ENCODE peak calls at places on chromosomes 5 and 9, in four cellular contexts. One of them, this sample, is unnamed. For H3K4me1, the result is how much of the 10 kb centered on the place peaks cover.

GRCh38 chr5:19795218-19795617 is 192.8 kb downstream of the CDH18 start:
- DNase-seq in right lobe of liver: no peak
- DNase-seq in heart left ventricle: no peak
- DNase-seq in uterus: no peak
- DNase-seq in this sample: no peak

GRCh38 chr9:110141118-110141797 is 66.7 kb downstream of the C9orf152 start:
- DNase-seq in uterus: peak
- DNase-seq in right lobe of liver: no peak
- DNase-seq in heart left ventricle: peak
- DNase-seq in this sample: peak

GRCh38 chr5:149441194-149441753 is 62.2 kb upstream of the IL17B start:
- DNase-seq in right lobe of liver: no peak
- DNase-seq in heart left ventricle: no peak
- DNase-seq in uterus: no peak
- DNase-seq in this sample: no peak

GRCh38 chr5:111411321-111411720 is 101.0 kb downstream of the STARD4 start:
- DNase-seq in right lobe of liver: no peak
- DNase-seq in heart left ventricle: no peak
- DNase-seq in uterus: no peak
- DNase-seq in this sample: no peak

GRCh38 chr9:111599092-111599947 is at the start of gene PTGR1:
- DNase-seq in right lobe of liver: peak
- DNase-seq in uterus: peak
- DNase-seq in heart left ventricle: peak
- DNase-seq in this sample: peak

GRCh38 chr5:157821822-157822622 is 36.9 kb downstream of the CLINT1 start:
- DNase-seq in heart left ventricle: no peak
- DNase-seq in right lobe of liver: no peak
- DNase-seq in uterus: no peak
- DNase-seq in this sample: no peak

GRCh38 chr5:178325311-178326053 is 92.9 kb upstream of the PHYKPL start:
- DNase-seq in heart left ventricle: no peak
- DNase-seq in uterus: no peak
- DNase-seq in right lobe of liver: peak
- DNase-seq in this sample: no peak

GRCh38 chr5:10474521-10475075 is 32.9 kb downstream of the ROPN1L start:
- DNase-seq in uterus: no peak
- DNase-seq in right lobe of liver: no peak
- DNase-seq in heart left ventricle: no peak
- DNase-seq in this sample: no peak

GRCh38 chr5:112718344-112718743 is 19.3 kb upstream of the APC start:
- DNase-seq in heart left ventricle: no peak
- DNase-seq in right lobe of liver: no peak
- DNase-seq in uterus: no peak
- DNase-seq in this sample: no peak

GRCh38 chr5:92544042-92544441 is 1037.0 kb downstream of the NR2F1-AS1 start:
- DNase-seq in right lobe of liver: no peak
- DNase-seq in uterus: no peak
- DNase-seq in heart left ventricle: no peak
- DNase-seq in this sample: no peak

GRCh38 chr5:173420108-173420507 is 91.9 kb upstream of the STC2 start:
- DNase-seq in right lobe of liver: no peak
- DNase-seq in uterus: no peak
- DNase-seq in heart left ventricle: no peak
- DNase-seq in this sample: no peak

GRCh38 chr9:87194471-87194870 is 247.2 kb upstream of the GAS1 start:
- DNase-seq in heart left ventricle: no peak
- DNase-seq in right lobe of liver: no peak
- DNase-seq in uterus: no peak
- DNase-seq in this sample: no peak

GRCh38 chr5:28850320-28850921 is 1812.0 kb upstream of the CDH9 start:
- DNase-seq in uterus: no peak
- DNase-seq in heart left ventricle: no peak
- DNase-seq in right lobe of liver: no peak
- DNase-seq in this sample: no peak

GRCh38 chr9:76681556-76681955 is 82.7 kb upstream of the PCA3 start:
- DNase-seq in right lobe of liver: no peak
- DNase-seq in uterus: no peak
- DNase-seq in heart left ventricle: no peak
- DNase-seq in this sample: no peak

GRCh38 chr9:3758816-3759576 is 233.2 kb upstream of the RFX3 start:
- DNase-seq in heart left ventricle: no peak
- DNase-seq in uterus: no peak
- DNase-seq in right lobe of liver: no peak
- DNase-seq in this sample: no peak

GRCh38 chr5:88884435-88884877 is 1.5 kb upstream of the MEF2C start:
- DNase-seq in heart left ventricle: no peak
- DNase-seq in right lobe of liver: no peak
- DNase-seq in uterus: no peak
- DNase-seq in this sample: no peak

GRCh38 chr9:89605181-89606048 is 603 bp downstream of the GADD45G start:
- DNase-seq in uterus: peak
- DNase-seq in right lobe of liver: peak
- DNase-seq in heart left ventricle: peak
- DNase-seq in this sample: peak

GRCh38 chr5:163347671-163348070 is 89.7 kb upstream of the CCNG1 start:
- DNase-seq in right lobe of liver: no peak
- DNase-seq in heart left ventricle: peak
- DNase-seq in uterus: no peak
- DNase-seq in this sample: peak

GRCh38 chr9:76135902-76136301 is 245.4 kb downstream of the PCSK5 start:
- DNase-seq in heart left ventricle: no peak
- DNase-seq in right lobe of liver: no peak
- DNase-seq in uterus: no peak
- DNase-seq in this sample: no peak

GRCh38 chr5:76642390-76643040 is 19.3 kb upstream of the F2RL2 start:
- DNase-seq in uterus: no peak
- DNase-seq in right lobe of liver: no peak
- DNase-seq in heart left ventricle: no peak
- DNase-seq in this sample: no peak

GRCh38 chr5:40688127-40688756 is 8.5 kb downstream of the PTGER4 start:
- DNase-seq in heart left ventricle: peak
- DNase-seq in uterus: peak
- DNase-seq in right lobe of liver: peak
- DNase-seq in this sample: peak

GRCh38 chr9:130385257-130385656 is 59.5 kb upstream of the ASS1 start:
- DNase-seq in right lobe of liver: no peak
- DNase-seq in heart left ventricle: no peak
- DNase-seq in uterus: no peak
- DNase-seq in this sample: no peak

GRCh38 chr5:149452665-149453617 is 73.8 kb upstream of the IL17B start:
- DNase-seq in heart left ventricle: peak
- DNase-seq in right lobe of liver: no peak
- DNase-seq in uterus: peak
- DNase-seq in this sample: peak

GRCh38 chr5:88761269-88761880 is 121.6 kb downstream of the MEF2C start:
- DNase-seq in uterus: no peak
- DNase-seq in heart left ventricle: no peak
- DNase-seq in right lobe of liver: no peak
- DNase-seq in this sample: no peak

GRCh38 chr9:95091574-95091970 is 225.9 kb downstream of the FANCC start:
- DNase-seq in uterus: no peak
- DNase-seq in right lobe of liver: no peak
- DNase-seq in heart left ventricle: peak
- DNase-seq in this sample: no peak

GRCh38 chr5:10634056-10634455 is 70.2 kb downstream of the ANKRD33B start:
- DNase-seq in heart left ventricle: no peak
- DNase-seq in uterus: no peak
- DNase-seq in right lobe of liver: no peak
- DNase-seq in this sample: no peak

GRCh38 chr5:109958082-109958481 is 268.4 kb downstream of the MAN2A1 start:
- DNase-seq in right lobe of liver: no peak
- DNase-seq in uterus: no peak
- DNase-seq in heart left ventricle: no peak
- DNase-seq in this sample: no peak

GRCh38 chr9:37999501-38000189 is 69.4 kb downstream of the SHB start:
- DNase-seq in right lobe of liver: no peak
- DNase-seq in heart left ventricle: no peak
- DNase-seq in uterus: no peak
- DNase-seq in this sample: no peak

GRCh38 chr5:83124593-83124992 is 47.2 kb downstream of the XRCC4 start:
- DNase-seq in uterus: no peak
- DNase-seq in right lobe of liver: no peak
- DNase-seq in heart left ventricle: no peak
- DNase-seq in this sample: no peak

GRCh38 chr9:107539427-107540154 is 50.0 kb upstream of the KLF4 start:
- DNase-seq in heart left ventricle: peak
- DNase-seq in right lobe of liver: no peak
- DNase-seq in uterus: no peak
- DNase-seq in this sample: no peak

GRCh38 chr5:169695025-169695625 is 58.0 kb downstream of the DOCK2 start:
- DNase-seq in heart left ventricle: no peak
- DNase-seq in right lobe of liver: no peak
- DNase-seq in uterus: no peak
- DNase-seq in this sample: no peak

GRCh38 chr5:178205010-178205748 is 846 bp downstream of the HNRNPAB start:
- DNase-seq in uterus: peak
- DNase-seq in right lobe of liver: peak
- DNase-seq in heart left ventricle: peak
- DNase-seq in this sample: peak

GRCh38 chr9:7976167-7976755 is 176.7 kb upstream of the DMAC1 start:
- DNase-seq in heart left ventricle: no peak
- DNase-seq in uterus: no peak
- DNase-seq in right lobe of liver: no peak
- DNase-seq in this sample: no peak

GRCh38 chr5:172113036-172113435 is 75.0 kb downstream of the STK10 start:
- DNase-seq in heart left ventricle: no peak
- DNase-seq in right lobe of liver: no peak
- DNase-seq in uterus: no peak
- DNase-seq in this sample: peak

GRCh38 chr5:134555889-134556311 is 30.4 kb downstream of the JADE2 start:
- DNase-seq in heart left ventricle: peak
- DNase-seq in uterus: peak
- DNase-seq in right lobe of liver: no peak
- DNase-seq in this sample: no peak

GRCh38 chr5:9251379-9251980 is 294.4 kb downstream of the SEMA5A start:
- DNase-seq in heart left ventricle: no peak
- DNase-seq in uterus: no peak
- DNase-seq in right lobe of liver: no peak
- DNase-seq in this sample: no peak

GRCh38 chr9:33167084-33167948 is at the start of gene B4GALT1:
- DNase-seq in heart left ventricle: peak
- DNase-seq in uterus: peak
- DNase-seq in right lobe of liver: peak
- DNase-seq in this sample: peak

GRCh38 chr9:33164138-33164809 is 2.9 kb downstream of the B4GALT1 start:
- DNase-seq in uterus: no peak
- DNase-seq in right lobe of liver: no peak
- DNase-seq in heart left ventricle: no peak
- DNase-seq in this sample: no peak

GRCh38 chr9:33166263-33167083 is 663 bp downstream of the B4GALT1 start:
- DNase-seq in uterus: peak
- DNase-seq in heart left ventricle: peak
- DNase-seq in right lobe of liver: peak
- DNase-seq in this sample: peak

GRCh38 chr9:33163433-33164137 is 3.6 kb downstream of the B4GALT1 start:
- DNase-seq in right lobe of liver: no peak
- DNase-seq in heart left ventricle: no peak
- DNase-seq in uterus: no peak
- DNase-seq in this sample: no peak

GRCh38 chr9:33165263-33166151 is 1.6 kb downstream of the B4GALT1 start:
- DNase-seq in heart left ventricle: no peak
- DNase-seq in right lobe of liver: peak
- DNase-seq in uterus: peak
- DNase-seq in this sample: peak
- TF ChIP-seq POLR2A in heart left ventricle: no peak
- TF ChIP-seq POLR2A in right lobe of liver: peak
- TF ChIP-seq POLR2A in uterus: peak
- TF ChIP-seq POLR2A in this sample: no peak

GRCh38 chr5:167642779-167643517 is 648.5 kb upstream of the WWC1 start:
- DNase-seq in right lobe of liver: no peak
- DNase-seq in heart left ventricle: no peak
- DNase-seq in uterus: no peak
- DNase-seq in this sample: no peak
- H3K4me1 ChIP-seq in right lobe of liver: under half
- H3K4me1 ChIP-seq in heart left ventricle: under half
- H3K4me1 ChIP-seq in uterus: under half
- H3K4me1 ChIP-seq in this sample: under half

DNA sequence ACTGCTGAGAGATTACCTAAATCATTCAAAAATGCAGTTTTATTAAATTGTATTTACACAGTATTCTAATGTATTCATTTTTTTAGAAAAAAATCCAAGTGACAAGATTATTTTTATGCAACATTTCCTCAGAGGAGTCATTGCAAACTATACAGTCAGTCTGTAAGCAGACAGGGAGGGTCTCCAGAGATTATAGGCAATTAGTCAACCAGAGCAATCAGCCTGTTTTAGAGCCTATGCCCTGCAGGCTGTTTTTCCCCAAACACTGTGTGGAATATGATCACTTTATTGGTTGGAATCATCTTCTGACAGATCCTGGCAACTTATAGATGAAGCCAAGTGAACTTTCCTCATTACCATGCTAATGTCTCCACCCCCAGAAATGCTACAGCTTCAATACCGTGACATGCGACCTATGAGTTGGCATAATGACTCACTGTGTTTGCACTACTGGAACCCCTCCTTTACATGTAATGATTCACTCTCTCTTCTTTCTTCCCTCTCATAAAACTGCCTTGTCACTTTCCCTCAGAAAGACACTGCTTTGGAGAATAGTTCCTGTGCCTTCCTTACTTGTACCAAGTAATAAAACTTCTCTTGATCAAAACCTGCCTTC is 577.8 kb upstream of the FTMT start:
- DNase-seq in heart left ventricle: no peak
- DNase-seq in right lobe of liver: no peak
- DNase-seq in uterus: no peak
- DNase-seq in this sample: no peak
- TF ChIP-seq POLR2A in heart left ventricle: no peak
- TF ChIP-seq POLR2A in right lobe of liver: no peak
- TF ChIP-seq POLR2A in uterus: no peak
- TF ChIP-seq POLR2A in this sample: no peak

GRCh38 chr5:151682751-151683331 is 3.9 kb downstream of the SPARC start:
- DNase-seq in uterus: no peak
- DNase-seq in heart left ventricle: peak
- DNase-seq in right lobe of liver: no peak
- DNase-seq in this sample: no peak

GRCh38 chr5:151678713-151679112 is 8.0 kb downstream of the SPARC start:
- DNase-seq in heart left ventricle: no peak
- DNase-seq in right lobe of liver: no peak
- DNase-seq in uterus: no peak
- DNase-seq in this sample: no peak

GRCh38 chr5:151679421-151680155 is 7.1 kb downstream of the SPARC start:
- DNase-seq in right lobe of liver: no peak
- DNase-seq in uterus: no peak
- DNase-seq in heart left ventricle: no peak
- DNase-seq in this sample: no peak

GRCh38 chr5:151682240-151682639 is 4.5 kb downstream of the SPARC start:
- DNase-seq in right lobe of liver: no peak
- DNase-seq in heart left ventricle: no peak
- DNase-seq in uterus: no peak
- DNase-seq in this sample: no peak

GRCh38 chr5:151680944-151681427 is 5.7 kb downstream of the SPARC start:
- DNase-seq in uterus: no peak
- DNase-seq in heart left ventricle: peak
- DNase-seq in right lobe of liver: no peak
- DNase-seq in this sample: no peak
- H3K4me1 ChIP-seq in uterus: under half
- H3K4me1 ChIP-seq in heart left ventricle: half or more
- H3K4me1 ChIP-seq in right lobe of liver: under half
- H3K4me1 ChIP-seq in this sample: under half

This sample was measured in body of pancreas.